ENCODE peak calls at places on chromosomes 4 and X, in four cellular contexts. One of them, this sample, is unnamed.

GRCh38 chr4:85399270-85399669 is 75.7 kb upstream of the ARHGAP24 start:
- DNase-seq in IMR-90: no peak
- DNase-seq in left ventricle myocardium inferior: no peak
- DNase-seq in NT2/D1: no peak
- DNase-seq in this sample: no peak

GRCh38 chr4:2280531-2281300 is 18.8 kb upstream of the MXD4 start:
- DNase-seq in IMR-90: no peak
- DNase-seq in left ventricle myocardium inferior: no peak
- DNase-seq in NT2/D1: no peak
- DNase-seq in this sample: no peak

GRCh38 chrX:132292753-132293152 is 73.5 kb upstream of the RAP2C start:
- DNase-seq in IMR-90: peak; percentile 57
- DNase-seq in left ventricle myocardium inferior: no peak
- DNase-seq in NT2/D1: peak; percentile 3
- DNase-seq in this sample: peak; percentile 3

GRCh38 chr4:124123181-124123580 is 589.4 kb downstream of the ANKRD50 start:
- DNase-seq in IMR-90: no peak
- DNase-seq in left ventricle myocardium inferior: no peak
- DNase-seq in NT2/D1: no peak
- DNase-seq in this sample: no peak

GRCh38 chr4:3293410-3294391 is 880 bp downstream of the RGS12 start:
- DNase-seq in IMR-90: no peak
- DNase-seq in left ventricle myocardium inferior: no peak
- DNase-seq in NT2/D1: no peak
- DNase-seq in this sample: no peak

GRCh38 chrX:143455045-143455444 is 62.2 kb downstream of the SPANXN3 start:
- DNase-seq in IMR-90: no peak
- DNase-seq in left ventricle myocardium inferior: no peak
- DNase-seq in NT2/D1: no peak
- DNase-seq in this sample: no peak

GRCh38 chrX:9456250-9457074 is 8.4 kb upstream of the TBL1X start:
- DNase-seq in IMR-90: no peak
- DNase-seq in left ventricle myocardium inferior: no peak
- DNase-seq in NT2/D1: no peak
- DNase-seq in this sample: peak; percentile 28

GRCh38 chrX:78066110-78066509 is 37.9 kb upstream of the PGK1 start:
- DNase-seq in IMR-90: peak; percentile 76
- DNase-seq in left ventricle myocardium inferior: no peak
- DNase-seq in NT2/D1: no peak
- DNase-seq in this sample: no peak

GRCh38 chr4:25449688-25450087 is 72.6 kb downstream of the ANAPC4 start:
- DNase-seq in IMR-90: no peak
- DNase-seq in left ventricle myocardium inferior: no peak
- DNase-seq in NT2/D1: no peak
- DNase-seq in this sample: no peak

GRCh38 chr4:12697970-12698369 is 786.2 kb downstream of the RAB28 start:
- DNase-seq in IMR-90: no peak
- DNase-seq in left ventricle myocardium inferior: no peak
- DNase-seq in NT2/D1: no peak
- DNase-seq in this sample: no peak

GRCh38 chr4:114077610-114078009 is 98.2 kb upstream of the ARSJ start:
- DNase-seq in IMR-90: peak; percentile 92
- DNase-seq in left ventricle myocardium inferior: no peak
- DNase-seq in NT2/D1: no peak
- DNase-seq in this sample: no peak

GRCh38 chr4:94827481-94828110 is 69.8 kb downstream of the BMPR1B start:
- DNase-seq in IMR-90: peak; percentile 92
- DNase-seq in left ventricle myocardium inferior: no peak
- DNase-seq in NT2/D1: no peak
- DNase-seq in this sample: no peak

GRCh38 chrX:33831211-33831610 is 300.9 kb downstream of the FAM47A start:
- DNase-seq in IMR-90: no peak
- DNase-seq in left ventricle myocardium inferior: no peak
- DNase-seq in NT2/D1: no peak
- DNase-seq in this sample: no peak

GRCh38 chr4:4880492-4880891 is 21.0 kb downstream of the MSX1 start:
- DNase-seq in IMR-90: no peak
- DNase-seq in left ventricle myocardium inferior: no peak
- DNase-seq in NT2/D1: no peak
- DNase-seq in this sample: no peak

GRCh38 chr4:99811850-99812249 is 4.8 kb upstream of the DAPP1 start:
- DNase-seq in IMR-90: peak; percentile 20
- DNase-seq in left ventricle myocardium inferior: no peak
- DNase-seq in NT2/D1: no peak
- DNase-seq in this sample: peak; percentile 19

GRCh38 chr4:25970241-25970675 is 56.2 kb downstream of the SMIM20 start:
- DNase-seq in IMR-90: no peak
- DNase-seq in left ventricle myocardium inferior: peak; percentile 34
- DNase-seq in NT2/D1: no peak
- DNase-seq in this sample: no peak

GRCh38 chr4:163680390-163681098 is 186.1 kb downstream of the TMA16 start:
- DNase-seq in IMR-90: peak; percentile 19
- DNase-seq in left ventricle myocardium inferior: no peak
- DNase-seq in NT2/D1: no peak
- DNase-seq in this sample: no peak

GRCh38 chr4:137414802-137415201 is 117.5 kb downstream of the PCDH18 start:
- DNase-seq in IMR-90: no peak
- DNase-seq in left ventricle myocardium inferior: no peak
- DNase-seq in NT2/D1: no peak
- DNase-seq in this sample: no peak

GRCh38 chrX:81542255-81542654 is 340.4 kb downstream of the SH3BGRL start:
- DNase-seq in IMR-90: no peak
- DNase-seq in left ventricle myocardium inferior: no peak
- DNase-seq in NT2/D1: peak; percentile 32
- DNase-seq in this sample: no peak

GRCh38 chr4:128850252-128850651 is 40.8 kb downstream of the JADE1 start:
- DNase-seq in IMR-90: no peak
- DNase-seq in left ventricle myocardium inferior: no peak
- DNase-seq in NT2/D1: no peak
- DNase-seq in this sample: no peak

GRCh38 chr4:128848461-128848860 is 39.0 kb downstream of the JADE1 start:
- DNase-seq in IMR-90: no peak
- DNase-seq in left ventricle myocardium inferior: no peak
- DNase-seq in NT2/D1: no peak
- DNase-seq in this sample: no peak

GRCh38 chr4:128844931-128845330 is 35.4 kb downstream of the JADE1 start:
- DNase-seq in IMR-90: no peak
- DNase-seq in left ventricle myocardium inferior: peak; percentile 64
- DNase-seq in NT2/D1: no peak
- DNase-seq in this sample: no peak

GRCh38 chr4:128846063-128846462 is 36.6 kb downstream of the JADE1 start:
- DNase-seq in IMR-90: no peak
- DNase-seq in left ventricle myocardium inferior: no peak
- DNase-seq in NT2/D1: no peak
- DNase-seq in this sample: no peak

DNA sequence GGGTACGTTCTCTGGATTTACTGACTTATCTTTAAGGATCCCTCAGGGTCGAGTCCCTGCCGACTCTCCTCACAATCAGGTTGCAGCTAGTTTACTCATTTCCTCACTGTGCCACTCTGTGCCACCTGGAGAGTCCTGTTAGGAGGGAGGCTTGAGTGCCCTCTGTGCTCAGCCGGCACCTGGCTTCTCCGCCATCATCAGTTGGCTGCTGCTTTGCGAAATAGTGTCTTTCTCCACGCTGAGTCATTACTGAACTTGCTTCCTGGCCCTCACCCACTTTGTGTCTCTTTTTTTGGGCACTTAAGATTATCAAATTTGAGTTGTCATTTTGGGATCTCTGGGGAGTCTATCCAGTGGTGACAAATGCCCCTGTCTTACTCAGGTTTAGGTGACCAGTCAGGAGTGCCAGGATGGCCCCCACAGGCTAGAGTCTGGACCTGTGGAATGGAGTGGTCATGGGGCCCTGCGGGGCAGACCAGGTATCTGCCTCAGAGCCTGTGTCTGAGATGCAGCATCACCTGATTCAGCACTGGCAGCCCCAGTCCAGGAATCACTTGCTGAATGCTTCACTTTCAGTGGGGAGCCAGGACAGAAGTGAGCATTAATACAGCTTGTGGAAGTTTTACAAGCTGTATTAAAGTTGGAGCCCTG is 37.7 kb downstream of the JADE1 start:
- DNase-seq in IMR-90: peak; percentile 36
- DNase-seq in left ventricle myocardium inferior: no peak
- DNase-seq in NT2/D1: no peak
- DNase-seq in this sample: no peak
- H3K9me3 ChIP-seq in IMR-90: no peaks in the 10 kb centered on the region
- H3K9me3 ChIP-seq in left ventricle myocardium inferior: no peaks in the 10 kb centered on the region
- H3K9me3 ChIP-seq in NT2/D1: no peaks in the 10 kb centered on the region
- H3K9me3 ChIP-seq in this sample: no peaks in the 10 kb centered on the region

DNA sequence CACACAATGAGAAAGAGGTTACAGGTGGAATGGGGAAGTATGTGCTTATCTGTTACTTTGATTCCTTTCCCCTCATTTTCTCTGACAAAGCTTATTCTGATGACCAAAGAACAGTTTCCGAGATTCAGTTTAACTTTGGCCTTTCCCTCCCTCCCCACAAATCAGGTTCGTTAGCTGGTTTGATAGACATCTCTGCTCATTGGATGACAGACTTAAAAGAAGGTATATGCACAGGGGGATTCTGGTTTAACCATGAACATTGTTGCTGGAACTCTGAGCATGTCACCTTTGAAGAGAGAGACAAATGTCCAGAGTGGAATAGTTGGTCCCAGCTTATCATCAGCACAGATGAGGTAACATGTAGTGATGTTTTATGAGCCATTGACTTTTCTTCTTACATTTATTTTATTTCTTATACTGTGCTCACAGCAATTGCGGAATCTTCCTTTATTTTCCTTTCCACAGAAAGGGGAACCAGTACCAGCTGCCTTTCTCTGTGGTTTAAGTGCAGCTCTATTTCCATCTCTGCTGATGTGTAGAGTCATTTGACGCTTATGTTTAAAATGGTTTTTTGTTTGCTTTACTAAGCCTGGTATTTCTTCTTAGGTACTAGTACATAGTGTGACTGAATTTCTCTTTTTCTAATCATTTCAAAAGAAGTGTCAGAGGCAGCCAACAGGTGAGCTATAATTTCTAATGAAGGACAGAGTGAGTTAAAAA is 125.0 kb downstream of the AKAP4 start:
- DNase-seq in IMR-90: no peak
- DNase-seq in left ventricle myocardium inferior: no peak
- DNase-seq in NT2/D1: no peak
- DNase-seq in this sample: no peak
- H3K9me3 ChIP-seq in IMR-90: no peaks in the 10 kb centered on the region
- H3K9me3 ChIP-seq in left ventricle myocardium inferior: no peaks in the 10 kb centered on the region
- H3K9me3 ChIP-seq in NT2/D1: no peaks in the 10 kb centered on the region
- H3K9me3 ChIP-seq in this sample: no peaks in the 10 kb centered on the region

DNA sequence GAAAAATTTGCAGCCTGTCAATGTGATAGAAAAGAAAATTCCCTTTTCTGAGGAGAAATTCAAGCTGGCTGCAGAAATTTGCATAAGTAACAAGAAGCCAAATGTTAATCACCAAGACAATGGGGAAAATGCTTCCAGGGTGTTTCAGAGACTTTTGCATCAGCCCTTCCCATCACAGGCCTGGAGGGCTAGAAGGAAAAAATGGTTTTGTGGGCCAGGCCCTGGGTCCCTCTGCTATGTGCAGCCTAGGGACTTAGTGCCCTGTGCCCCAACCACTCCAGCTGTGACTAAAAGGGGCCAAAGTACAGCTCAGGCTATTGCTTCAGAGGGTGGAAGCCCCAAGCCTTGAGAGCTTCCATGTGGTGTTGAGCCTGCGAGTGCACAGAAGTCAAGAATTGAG is 23.9 kb downstream of the ZNF275 start:
- DNase-seq in IMR-90: no peak
- DNase-seq in left ventricle myocardium inferior: no peak
- DNase-seq in NT2/D1: no peak
- DNase-seq in this sample: no peak
- H3K9me3 ChIP-seq in IMR-90: peaks cover 3% of the 10 kb centered on the region
- H3K9me3 ChIP-seq in left ventricle myocardium inferior: no peaks in the 10 kb centered on the region
- H3K9me3 ChIP-seq in NT2/D1: peaks cover 7% of the 10 kb centered on the region
- H3K9me3 ChIP-seq in this sample: no peaks in the 10 kb centered on the region

GRCh38 chr4:35710343-35710742 is 534.0 kb downstream of the ARAP2 start:
- DNase-seq in IMR-90: no peak
- DNase-seq in left ventricle myocardium inferior: no peak
- DNase-seq in NT2/D1: no peak
- DNase-seq in this sample: no peak

GRCh38 chr4:35711127-35711526 is 533.2 kb downstream of the ARAP2 start:
- DNase-seq in IMR-90: no peak
- DNase-seq in left ventricle myocardium inferior: no peak
- DNase-seq in NT2/D1: no peak
- DNase-seq in this sample: no peak

GRCh38 chr4:35709080-35709479 is 535.2 kb downstream of the ARAP2 start:
- DNase-seq in IMR-90: no peak
- DNase-seq in left ventricle myocardium inferior: no peak
- DNase-seq in NT2/D1: no peak
- DNase-seq in this sample: no peak
- H3K9me3 ChIP-seq in IMR-90: peaks cover 21% of the 10 kb centered on the region
- H3K9me3 ChIP-seq in left ventricle myocardium inferior: peaks cover 41% of the 10 kb centered on the region
- H3K9me3 ChIP-seq in NT2/D1: no peaks in the 10 kb centered on the region
- H3K9me3 ChIP-seq in this sample: peaks cover 14% of the 10 kb centered on the region

DNA sequence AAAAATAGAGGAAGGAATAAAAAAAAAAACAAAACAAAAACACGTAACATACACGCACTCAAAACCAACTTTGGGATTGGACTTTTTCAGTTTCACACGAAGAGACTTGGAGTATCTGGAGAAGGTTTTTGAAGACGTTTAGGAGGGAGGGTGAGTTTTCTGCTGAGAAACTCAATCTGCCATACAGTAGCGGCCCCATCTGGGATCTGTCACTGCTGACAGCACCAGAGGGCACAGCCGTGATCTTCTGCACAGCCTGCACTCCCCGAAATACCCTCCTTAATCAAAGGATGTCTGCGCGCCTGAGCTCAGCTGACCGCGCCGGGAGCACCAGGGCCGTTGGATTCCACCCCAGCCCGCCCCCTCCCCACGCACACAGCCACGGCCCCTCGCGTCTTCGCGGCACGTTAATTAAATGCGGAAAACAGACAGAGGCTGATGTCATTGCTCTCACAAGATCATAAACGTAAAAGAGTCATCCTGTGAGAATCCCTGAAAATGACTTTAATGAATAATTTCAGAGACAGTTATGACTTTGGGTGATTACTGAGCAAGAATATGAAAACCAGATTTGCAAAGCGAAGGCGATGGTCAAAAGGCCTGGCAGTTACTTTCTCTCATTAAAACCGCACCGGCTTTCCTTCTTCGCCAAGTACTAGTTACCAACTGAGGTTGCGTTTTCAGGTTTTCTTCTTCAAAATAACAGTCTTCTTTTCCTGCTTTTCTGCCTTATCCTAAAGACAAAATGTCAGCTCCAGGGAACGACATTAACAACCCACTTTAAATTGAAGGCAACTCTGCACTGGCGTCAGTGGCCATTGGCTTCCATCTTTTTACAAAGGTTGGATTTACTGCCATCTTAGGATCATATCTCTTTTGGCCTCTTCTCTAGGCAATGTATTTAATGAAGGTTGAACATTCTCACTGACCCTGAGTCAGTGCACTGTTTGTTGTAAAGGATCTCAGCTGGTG is 10.6 kb downstream of the HAND2 start:
- DNase-seq in IMR-90: no peak
- DNase-seq in left ventricle myocardium inferior: peak; percentile 60
- DNase-seq in NT2/D1: no peak
- DNase-seq in this sample: no peak
- H3K9me3 ChIP-seq in IMR-90: peaks cover 19% of the 10 kb centered on the region
- H3K9me3 ChIP-seq in left ventricle myocardium inferior: no peaks in the 10 kb centered on the region
- H3K9me3 ChIP-seq in NT2/D1: no peaks in the 10 kb centered on the region
- H3K9me3 ChIP-seq in this sample: peaks cover 14% of the 10 kb centered on the region

GRCh38 chr4:81032174-81032551 is 1.7 kb downstream of the BMP3 start:
- DNase-seq in IMR-90: no peak
- DNase-seq in left ventricle myocardium inferior: no peak
- DNase-seq in NT2/D1: no peak
- DNase-seq in this sample: no peak
- H3K9me3 ChIP-seq in IMR-90: no peaks in the 10 kb centered on the region
- H3K9me3 ChIP-seq in left ventricle myocardium inferior: no peaks in the 10 kb centered on the region
- H3K9me3 ChIP-seq in NT2/D1: no peaks in the 10 kb centered on the region
- H3K9me3 ChIP-seq in this sample: no peaks in the 10 kb centered on the region

GRCh38 chr4:37461801-37462200 is 217.3 kb downstream of the NWD2 start:
- DNase-seq in IMR-90: no peak
- DNase-seq in left ventricle myocardium inferior: no peak
- DNase-seq in NT2/D1: no peak
- DNase-seq in this sample: no peak
- H3K9me3 ChIP-seq in IMR-90: no peaks in the 10 kb centered on the region
- H3K9me3 ChIP-seq in left ventricle myocardium inferior: no peaks in the 10 kb centered on the region
- H3K9me3 ChIP-seq in NT2/D1: no peaks in the 10 kb centered on the region
- H3K9me3 ChIP-seq in this sample: no peaks in the 10 kb centered on the region